ENCODE peak calls at places on chromosome 3, in five cellular contexts. One of them, this sample, is unnamed.

GRCh38 chr3:197454014-197454413 is 101.8 kb downstream of the BDH1 start:
- DNase-seq in neural progenitor cell: no peak
- DNase-seq in hepatocyte: peak; percentile 40
- DNase-seq in GM23338: no peak
- DNase-seq in PC-3: peak; percentile 48
- DNase-seq in this sample: peak; percentile 52

GRCh38 chr3:50587806-50588758 is 18.8 kb downstream of the HEMK1 start:
- DNase-seq in neural progenitor cell: no peak
- DNase-seq in hepatocyte: no peak
- DNase-seq in GM23338: no peak
- DNase-seq in PC-3: no peak
- DNase-seq in this sample: no peak

GRCh38 chr3:126329927-126330725 is 27.1 kb downstream of the KLF15 start:
- DNase-seq in neural progenitor cell: no peak
- DNase-seq in hepatocyte: no peak
- DNase-seq in GM23338: no peak
- DNase-seq in PC-3: no peak
- DNase-seq in this sample: no peak

GRCh38 chr3:107216711-107217110 is 160.5 kb upstream of the CCDC54 start:
- DNase-seq in neural progenitor cell: no peak
- DNase-seq in hepatocyte: peak; percentile 30
- DNase-seq in GM23338: no peak
- DNase-seq in PC-3: peak; percentile 91
- DNase-seq in this sample: no peak

GRCh38 chr3:140007946-140008692 is 73.1 kb downstream of the CLSTN2 start:
- DNase-seq in neural progenitor cell: no peak
- DNase-seq in hepatocyte: no peak
- DNase-seq in GM23338: no peak
- DNase-seq in PC-3: no peak
- DNase-seq in this sample: no peak

GRCh38 chr3:49673131-49673714 is 928 bp upstream of the APEH start:
- DNase-seq in neural progenitor cell: peak; percentile 30
- DNase-seq in hepatocyte: peak; percentile 39
- DNase-seq in GM23338: peak; percentile 28
- DNase-seq in PC-3: peak; percentile 17
- DNase-seq in this sample: no peak

GRCh38 chr3:114363554-114364202 is 69.8 kb downstream of the TIGIT start:
- DNase-seq in neural progenitor cell: no peak
- DNase-seq in hepatocyte: peak; percentile 25
- DNase-seq in GM23338: no peak
- DNase-seq in PC-3: no peak
- DNase-seq in this sample: no peak

GRCh38 chr3:180684807-180685206 is 5.5 kb upstream of the CCDC39 start:
- DNase-seq in neural progenitor cell: peak; percentile 42
- DNase-seq in hepatocyte: no peak
- DNase-seq in GM23338: peak; percentile 31
- DNase-seq in PC-3: no peak
- DNase-seq in this sample: no peak

GRCh38 chr3:64759811-64760210 is 72.0 kb upstream of the ADAMTS9 start:
- DNase-seq in neural progenitor cell: no peak
- DNase-seq in hepatocyte: no peak
- DNase-seq in GM23338: no peak
- DNase-seq in PC-3: no peak
- DNase-seq in this sample: no peak

GRCh38 chr3:57756528-57757401 is 656 bp downstream of the SLMAP start:
- DNase-seq in neural progenitor cell: peak; percentile 50
- DNase-seq in hepatocyte: peak; percentile 63
- DNase-seq in GM23338: peak; percentile 62
- DNase-seq in PC-3: peak; percentile 83
- DNase-seq in this sample: peak; percentile 27

GRCh38 chr3:109532257-109533216 is 195.2 kb upstream of the DPPA4 start:
- DNase-seq in neural progenitor cell: peak; percentile 75
- DNase-seq in hepatocyte: peak; percentile 74
- DNase-seq in GM23338: peak; percentile 85
- DNase-seq in PC-3: peak; percentile 78
- DNase-seq in this sample: peak; percentile 73

GRCh38 chr3:135633078-135633477 is 332.4 kb upstream of the PPP2R3A start:
- DNase-seq in neural progenitor cell: no peak
- DNase-seq in hepatocyte: no peak
- DNase-seq in GM23338: no peak
- DNase-seq in PC-3: no peak
- DNase-seq in this sample: peak; percentile 2

GRCh38 chr3:173396191-173397041 is 1.1 kb upstream of the NLGN1 start:
- DNase-seq in neural progenitor cell: peak; percentile 44
- DNase-seq in hepatocyte: peak; percentile 16
- DNase-seq in GM23338: peak; percentile 64
- DNase-seq in PC-3: no peak
- DNase-seq in this sample: peak; percentile 17

GRCh38 chr3:173397161-173398110 is at the start of gene NLGN1:
- DNase-seq in neural progenitor cell: peak; percentile 86
- DNase-seq in hepatocyte: peak; percentile 88
- DNase-seq in GM23338: peak; percentile 82
- DNase-seq in PC-3: peak; percentile 17
- DNase-seq in this sample: peak; percentile 54

GRCh38 chr3:173395073-173395411 is 2.5 kb upstream of the NLGN1 start:
- DNase-seq in neural progenitor cell: no peak
- DNase-seq in hepatocyte: no peak
- DNase-seq in GM23338: no peak
- DNase-seq in PC-3: peak; percentile 52
- DNase-seq in this sample: no peak

GRCh38 chr3:173398111-173398479 is 551 bp downstream of the NLGN1 start:
- DNase-seq in neural progenitor cell: peak; percentile 70
- DNase-seq in hepatocyte: no peak
- DNase-seq in GM23338: peak; percentile 59
- DNase-seq in PC-3: no peak
- DNase-seq in this sample: no peak

GRCh38 chr3:173395412-173396181 is 1.9 kb upstream of the NLGN1 start:
- DNase-seq in neural progenitor cell: peak; percentile 93
- DNase-seq in hepatocyte: peak; percentile 90
- DNase-seq in GM23338: peak; percentile 94
- DNase-seq in PC-3: peak; percentile 68
- DNase-seq in this sample: peak; percentile 89
- TF ChIP-seq EZH2 in neural progenitor cell: no peak
- TF ChIP-seq EZH2 in hepatocyte: no peak
- TF ChIP-seq EZH2 in GM23338: peak; percentile 42
- TF ChIP-seq EZH2 in PC-3: no peak
- TF ChIP-seq EZH2 in this sample: no peak

DNA sequence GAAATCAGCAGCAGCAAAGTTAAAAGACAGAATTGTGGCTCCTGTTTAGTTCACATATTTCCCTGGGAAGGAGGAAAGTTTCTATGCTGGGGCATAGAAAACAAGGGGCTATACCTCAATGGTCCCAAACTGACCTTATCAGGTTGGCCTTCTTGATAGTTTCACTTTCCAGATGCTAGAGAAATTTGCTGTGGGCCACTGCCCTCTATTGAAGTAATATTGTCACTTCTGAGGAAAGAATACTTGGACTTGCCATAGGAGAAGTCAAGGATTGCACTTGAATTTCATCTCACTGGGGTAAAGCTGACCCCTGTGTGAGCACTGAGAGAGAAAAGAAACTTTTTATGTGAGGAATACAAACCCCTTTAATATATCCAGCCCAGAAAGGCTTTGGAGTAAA is 49.3 kb upstream of the XCR1 start:
- DNase-seq in neural progenitor cell: no peak
- DNase-seq in hepatocyte: no peak
- DNase-seq in GM23338: no peak
- DNase-seq in PC-3: peak; percentile 65
- DNase-seq in this sample: no peak
- TF ChIP-seq CTCF in neural progenitor cell: no peak
- TF ChIP-seq CTCF in hepatocyte: peak; percentile 15
- TF ChIP-seq CTCF in GM23338: no peak
- TF ChIP-seq CTCF in PC-3: peak; percentile 60
- TF ChIP-seq CTCF in this sample: no peak

DNA sequence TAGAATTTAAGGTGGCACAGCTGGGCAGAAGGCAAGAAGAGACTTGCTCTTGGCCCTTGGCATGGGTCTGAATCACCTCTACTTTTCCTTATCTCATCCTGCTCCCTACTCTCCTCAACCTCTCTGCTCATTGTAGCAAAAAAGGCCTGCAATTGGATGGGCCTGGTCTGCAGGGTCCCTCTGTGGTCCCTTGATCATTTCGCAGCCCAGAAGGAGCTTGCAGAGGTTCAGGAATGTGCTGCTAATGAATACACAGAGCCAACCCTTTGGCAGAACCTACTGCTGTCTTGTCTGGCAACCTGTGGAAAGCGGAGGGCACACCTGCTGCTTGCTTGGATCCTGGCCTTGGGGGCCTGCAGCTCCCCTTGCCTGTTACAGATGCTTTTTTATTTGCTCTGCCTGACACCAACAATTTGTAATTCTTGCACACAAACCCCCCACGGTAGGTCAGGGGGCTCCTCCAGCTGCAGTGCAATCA is 605.2 kb upstream of the CFAP20DC start:
- DNase-seq in neural progenitor cell: no peak
- DNase-seq in hepatocyte: no peak
- DNase-seq in GM23338: no peak
- DNase-seq in PC-3: no peak
- DNase-seq in this sample: no peak
- H3K4me3 ChIP-seq in neural progenitor cell: no peak overlapping the region
- H3K4me3 ChIP-seq in hepatocyte: no peak overlapping the region
- H3K4me3 ChIP-seq in GM23338: no peak overlapping the region
- H3K4me3 ChIP-seq in PC-3: no peak overlapping the region
- H3K4me3 ChIP-seq in this sample: no peak overlapping the region

DNA sequence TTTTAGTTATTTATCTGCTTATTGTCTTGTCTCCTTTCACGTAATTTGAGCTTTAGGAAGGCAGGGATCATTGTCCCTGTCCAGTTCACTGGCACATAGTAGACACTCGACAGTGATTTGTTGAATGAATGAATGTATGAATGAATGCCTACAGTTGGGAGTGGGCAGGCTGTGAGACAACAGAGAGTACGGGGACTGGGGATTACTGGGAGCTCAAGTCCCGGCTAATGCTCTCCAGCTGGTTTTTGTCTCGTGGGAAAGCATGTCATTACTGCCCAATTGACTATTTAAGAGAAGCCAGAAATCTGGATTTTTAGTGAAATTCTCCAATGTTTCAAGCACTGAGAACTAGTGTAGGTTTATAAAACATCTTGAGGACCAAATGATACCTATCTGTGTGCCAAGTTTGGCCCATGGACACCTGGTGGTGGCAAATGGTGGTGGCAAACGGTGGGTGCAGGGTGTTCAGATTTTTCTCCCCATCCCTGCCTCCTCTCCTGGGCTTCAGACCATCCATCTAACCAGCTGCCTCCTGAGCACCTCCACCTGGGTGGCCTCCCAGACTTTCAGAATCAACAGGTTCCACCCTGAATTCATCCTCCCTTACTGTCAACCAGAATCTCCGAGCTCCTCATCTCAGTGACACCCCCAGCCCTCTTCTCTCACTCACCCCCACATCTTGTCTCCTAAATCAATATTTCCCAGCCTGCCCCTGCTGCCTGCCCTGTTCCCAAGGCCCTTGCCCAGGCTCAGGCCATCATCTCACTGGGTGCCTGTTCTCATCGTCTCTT is 36.2 kb upstream of the TRH start:
- DNase-seq in neural progenitor cell: peak; percentile 67
- DNase-seq in hepatocyte: no peak
- DNase-seq in GM23338: peak; percentile 11
- DNase-seq in PC-3: no peak
- DNase-seq in this sample: peak; percentile 34
- TF ChIP-seq EZH2 in neural progenitor cell: no peak
- TF ChIP-seq EZH2 in hepatocyte: no peak
- TF ChIP-seq EZH2 in GM23338: no peak
- TF ChIP-seq EZH2 in PC-3: no peak
- TF ChIP-seq EZH2 in this sample: no peak

GRCh38 chr3:42209917-42210316 is 56.1 kb downstream of the CCK start:
- DNase-seq in neural progenitor cell: no peak
- DNase-seq in hepatocyte: no peak
- DNase-seq in GM23338: no peak
- DNase-seq in PC-3: no peak
- DNase-seq in this sample: no peak

GRCh38 chr3:42202239-42202865 is 63.6 kb downstream of the CCK start:
- DNase-seq in neural progenitor cell: no peak
- DNase-seq in hepatocyte: no peak
- DNase-seq in GM23338: no peak
- DNase-seq in PC-3: no peak
- DNase-seq in this sample: no peak

GRCh38 chr3:42204867-42205599 is 61.0 kb downstream of the CCK start:
- DNase-seq in neural progenitor cell: no peak
- DNase-seq in hepatocyte: no peak
- DNase-seq in GM23338: no peak
- DNase-seq in PC-3: no peak
- DNase-seq in this sample: no peak

GRCh38 chr3:42210731-42211130 is 55.3 kb downstream of the CCK start:
- DNase-seq in neural progenitor cell: peak; percentile 12
- DNase-seq in hepatocyte: no peak
- DNase-seq in GM23338: no peak
- DNase-seq in PC-3: no peak
- DNase-seq in this sample: no peak

DNA sequence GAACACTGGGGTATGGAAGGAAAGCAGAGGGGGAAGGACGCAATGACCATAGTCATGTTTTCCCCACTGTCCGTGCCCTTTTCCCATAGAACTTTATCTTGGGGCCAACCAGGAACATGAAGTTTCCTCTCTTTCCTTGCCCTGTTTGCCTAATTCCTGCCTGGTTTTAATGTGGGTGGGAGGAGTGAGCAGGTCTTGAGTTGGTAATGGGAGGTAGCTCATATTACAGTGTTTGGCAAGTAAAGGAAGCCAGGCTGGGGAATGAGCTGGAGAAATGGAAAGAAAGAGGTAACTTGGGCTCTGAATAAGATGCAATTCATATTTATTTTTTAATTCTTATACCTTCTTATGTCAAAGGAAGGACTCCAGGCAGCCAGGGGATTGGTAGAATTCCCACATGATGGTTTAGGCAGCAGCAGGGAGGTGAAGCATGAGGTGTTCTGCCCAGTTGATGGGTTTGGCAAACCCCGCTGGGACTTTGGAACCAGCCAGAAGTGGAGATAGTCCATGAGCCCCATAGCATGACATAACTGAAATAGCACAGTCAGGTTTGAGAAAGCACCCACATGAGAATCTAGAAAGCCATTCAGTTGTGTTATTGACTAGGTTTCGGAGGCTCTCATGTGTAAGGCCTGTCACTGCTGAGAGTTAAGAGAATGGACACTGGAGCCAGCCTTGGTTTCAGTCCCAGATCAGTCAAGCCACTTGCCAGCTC is 60.0 kb downstream of the CCK start:
- DNase-seq in neural progenitor cell: no peak
- DNase-seq in hepatocyte: no peak
- DNase-seq in GM23338: peak; percentile 26
- DNase-seq in PC-3: no peak
- DNase-seq in this sample: no peak
- TF ChIP-seq CTCF in neural progenitor cell: no peak
- TF ChIP-seq CTCF in hepatocyte: no peak
- TF ChIP-seq CTCF in GM23338: no peak
- TF ChIP-seq CTCF in PC-3: no peak
- TF ChIP-seq CTCF in this sample: no peak

This sample was measured in A673.